ENCODE peak calls at places on chromosomes 11 and 22, in four cellular contexts. V is H1, E is HepG2, D is endodermal cell. H is an unnamed sample.

GRCh38 chr11:126669416-126669815 is 313.9 kb downstream of the ST3GAL4 start:
- DNase-seq in V (no peak), E (no peak), D (no peak), H (no peak)

GRCh38 chr11:92596596-92597317 is 372.1 kb downstream of the FAT3 start:
- DNase-seq in E (no peak), V (no peak), D (no peak), H (no peak)

GRCh38 chr11:63937713-63938480 is 905 bp upstream of the NAA40 start:
- DNase-seq in E (no peak), D (peak; percentile 74), V (no peak), H (peak; percentile 59)

GRCh38 chr22:17597217-17597616 is 31.3 kb downstream of the ATP6V1E1 start:
- DNase-seq in V (no peak), E (no peak), D (no peak), H (no peak)

GRCh38 chr11:32428665-32429293 is 6.6 kb downstream of the WT1 start:
- DNase-seq in V (no peak), D (no peak), E (no peak), H (no peak)

GRCh38 chr22:23767673-23768548 is at the start of gene CHCHD10:
- DNase-seq in E (peak; percentile 75), V (no peak), D (peak; percentile 94), H (peak; percentile 90)

GRCh38 chr11:9030601-9031000 is 26.8 kb upstream of the NRIP3 start:
- DNase-seq in E (no peak), D (no peak), V (no peak), H (no peak)

GRCh38 chr11:60563553-60564235 is 48.5 kb downstream of the MS4A13 start:
- DNase-seq in V (no peak), D (peak; percentile 64), E (no peak), H (no peak)

GRCh38 chr11:114984611-114985163 is 306.4 kb downstream of the NXPE2 start:
- DNase-seq in V (no peak), E (no peak), D (no peak), H (no peak)

GRCh38 chr11:88320149-88320559 is 17.4 kb downstream of the CTSC start:
- DNase-seq in E (no peak), V (no peak), D (no peak), H (no peak)

GRCh38 chr11:100918551-100919500 is 210.8 kb downstream of the PGR start:
- DNase-seq in D (no peak), V (no peak), E (no peak), H (peak; percentile 32)

GRCh38 chr22:20084547-20085413 is 4.7 kb downstream of the DGCR8 start:
- DNase-seq in D (peak; percentile 92), V (no peak), E (peak; percentile 50), H (no peak)

GRCh38 chr11:126992065-126992803 is 8.3 kb downstream of the KIRREL3 start:
- DNase-seq in V (no peak), E (no peak), D (no peak), H (no peak)

GRCh38 chr11:109062445-109062844 is 359.5 kb upstream of the C11orf87 start:
- DNase-seq in D (no peak), V (no peak), E (no peak), H (no peak)

GRCh38 chr11:84383571-84383970 is 1097.4 kb upstream of the CCDC90B start:
- DNase-seq in D (no peak), E (no peak), V (no peak), H (no peak)

GRCh38 chr11:114270531-114271270 is 25.5 kb upstream of the NNMT start:
- DNase-seq in V (no peak), D (no peak), E (no peak), H (no peak)

GRCh38 chr11:93622043-93622442 is 39.4 kb upstream of the CEP295 start:
- DNase-seq in E (peak; percentile 11), D (no peak), V (no peak), H (peak; percentile 26)

GRCh38 chr11:134244593-134244992 is 8.6 kb downstream of the THYN1 start:
- DNase-seq in E (peak; percentile 35), V (no peak), D (peak; percentile 63), H (no peak)

GRCh38 chr11:64019106-64020031 is 16.4 kb upstream of the FLRT1 start:
- DNase-seq in D (no peak), E (no peak), V (no peak), H (no peak)

GRCh38 chr11:119843760-119844330 is 114.8 kb upstream of the NECTIN1 start:
- DNase-seq in E (no peak), V (no peak), D (no peak), H (no peak)

GRCh38 chr22:25736378-25737011 is 5.5 kb upstream of the MYO18B start:
- DNase-seq in E (no peak), V (no peak), D (peak; percentile 21), H (no peak)

GRCh38 chr11:132131962-132132361 is 761.5 kb downstream of the NTM start:
- DNase-seq in V (no peak), E (no peak), D (peak; percentile 69), H (no peak)

GRCh38 chr11:28043930-28044709 is 63.8 kb downstream of the KIF18A start:
- DNase-seq in E (no peak), V (no peak), D (no peak), H (no peak)

GRCh38 chr22:38860291-38861169 is 11.5 kb downstream of the CBX6 start:
- DNase-seq in E (peak; percentile 38), V (no peak), D (peak; percentile 70), H (no peak)

GRCh38 chr11:3219281-3219892 is 774 bp upstream of the MRGPRG start:
- DNase-seq in D (peak; percentile 49), V (no peak), E (no peak), H (peak; percentile 0)

GRCh38 chr11:3220101-3220500 is 1.5 kb upstream of the MRGPRG start:
- DNase-seq in V (no peak), D (peak; percentile 42), E (no peak), H (peak; percentile 10)

GRCh38 chr11:3220521-3221407 is 2.2 kb upstream of the MRGPRG start:
- DNase-seq in V (no peak), D (peak; percentile 49), E (no peak), H (peak; percentile 15)

GRCh38 chr11:3217751-3218482 is 696 bp downstream of the MRGPRG start:
- DNase-seq in V (no peak), E (no peak), D (peak; percentile 40), H (no peak)

DNA sequence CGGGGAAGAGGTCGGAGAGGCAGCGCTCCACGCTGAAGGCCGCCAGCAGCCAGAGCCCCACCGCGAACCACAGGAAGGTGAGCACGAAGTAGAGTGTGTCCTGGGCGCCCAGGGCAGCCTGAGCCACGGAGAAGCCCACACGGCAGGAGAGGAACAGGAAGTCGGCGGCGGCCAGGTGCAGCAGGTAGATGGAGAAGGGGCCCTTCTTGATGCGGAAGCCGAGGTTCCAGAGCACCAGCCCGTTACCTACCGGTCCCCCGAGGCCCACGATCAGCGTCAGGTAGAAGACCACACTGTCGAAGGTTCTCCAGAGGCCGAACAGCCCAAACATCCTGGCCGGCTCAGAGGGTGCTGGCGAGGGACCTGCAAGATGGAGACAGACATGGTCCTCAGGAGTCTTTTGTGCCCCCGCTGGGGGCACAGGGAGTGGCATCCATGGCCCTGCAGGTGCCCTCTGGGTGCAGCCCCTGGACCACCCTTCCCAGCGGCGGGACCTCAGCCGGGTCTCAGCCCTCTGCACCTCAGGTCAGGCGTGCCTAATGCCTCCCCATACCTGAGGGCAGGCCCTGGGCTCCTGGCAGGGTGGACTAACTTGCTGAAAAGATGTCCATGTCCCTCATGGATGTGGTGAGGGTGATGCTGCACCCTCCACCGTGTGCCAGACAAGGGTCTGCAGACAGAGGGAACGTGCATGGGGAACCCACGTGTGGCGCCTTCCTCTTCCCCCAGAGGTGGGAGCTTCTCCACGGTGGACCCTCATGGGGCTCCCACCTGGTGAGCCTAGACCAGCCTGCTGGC is at the start of gene MRGPRG:
- DNase-seq in V (no peak), E (no peak), D (peak; percentile 53), H (no peak)
- H3K9ac ChIP-seq in V (no peak within 1 kb of the TSS), E (no peak within 1 kb of the TSS), D (no peak within 1 kb of the TSS), H (no peak within 1 kb of the TSS)

DNA sequence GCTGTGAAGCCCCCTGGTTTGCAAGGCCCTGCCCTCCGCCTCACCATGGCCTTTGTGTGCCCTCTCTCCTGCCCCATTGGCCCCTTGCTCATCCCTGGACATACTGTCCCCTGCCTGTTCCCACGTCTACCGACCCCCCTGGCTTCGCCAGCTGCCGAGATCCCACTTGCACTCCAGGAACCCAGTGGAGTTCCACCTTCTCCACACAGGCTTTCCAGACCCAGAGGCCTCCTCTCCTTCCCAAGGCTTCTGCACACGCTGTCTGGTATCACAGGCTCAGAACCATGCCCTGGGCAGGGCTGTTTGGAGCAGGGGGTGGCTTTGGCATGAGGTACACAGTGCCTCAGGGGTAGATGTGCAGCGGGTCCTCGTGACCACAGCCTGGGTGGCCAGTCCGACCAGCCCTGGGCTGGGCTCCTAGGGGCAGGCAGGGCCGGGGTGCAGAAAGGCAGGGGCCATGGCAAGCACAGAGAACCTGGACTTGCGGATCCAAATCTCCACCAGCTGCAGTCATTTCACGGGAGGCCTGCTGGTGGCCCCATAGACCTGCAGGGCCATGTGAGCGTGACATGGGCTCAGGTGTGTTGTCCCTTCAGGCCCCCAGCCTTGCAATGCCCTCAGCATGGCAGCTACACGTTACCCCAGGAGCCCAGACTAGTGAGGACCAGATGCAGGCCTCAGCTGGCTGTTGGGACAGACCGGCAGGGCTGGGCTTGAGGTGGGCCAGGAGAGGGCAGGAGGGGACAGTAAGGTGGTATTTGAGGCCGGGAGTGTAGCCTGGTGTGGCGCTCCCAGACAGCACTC is 9.5 kb downstream of the GRK2 start:
- DNase-seq in E (no peak), D (no peak), V (no peak), H (no peak)
- H3K9ac ChIP-seq in E (no peak overlapping the region), D (no peak overlapping the region), V (no peak overlapping the region), H (peak overlapping the region; percentile 94)

GRCh38 chr11:11844272-11844671 is 2.5 kb downstream of the USP47 start:
- DNase-seq in E (no peak), V (no peak), D (no peak), H (no peak)
- H3K9ac ChIP-seq in E (no peak overlapping the region), V (no peak overlapping the region), D (no peak overlapping the region), H (peak overlapping the region; percentile 94)

GRCh38 chr11:62610403-62610802 is 2.2 kb downstream of the EML3 start:
- DNase-seq in D (no peak), E (no peak), V (no peak), H (no peak)

GRCh38 chr11:62608776-62609175 is 3.8 kb downstream of the EML3 start:
- DNase-seq in V (no peak), E (no peak), D (no peak), H (no peak)

GRCh38 chr11:62612366-62613274 is at the start of the genes EML3 and ROM1:
- DNase-seq in D (peak; percentile 98), V (peak; percentile 85), E (peak; percentile 70), H (peak; percentile 92)

GRCh38 chr11:62611705-62612365 is 740 bp downstream of the EML3 start:
- DNase-seq in V (no peak), D (peak; percentile 78), E (no peak), H (peak; percentile 58)

DNA sequence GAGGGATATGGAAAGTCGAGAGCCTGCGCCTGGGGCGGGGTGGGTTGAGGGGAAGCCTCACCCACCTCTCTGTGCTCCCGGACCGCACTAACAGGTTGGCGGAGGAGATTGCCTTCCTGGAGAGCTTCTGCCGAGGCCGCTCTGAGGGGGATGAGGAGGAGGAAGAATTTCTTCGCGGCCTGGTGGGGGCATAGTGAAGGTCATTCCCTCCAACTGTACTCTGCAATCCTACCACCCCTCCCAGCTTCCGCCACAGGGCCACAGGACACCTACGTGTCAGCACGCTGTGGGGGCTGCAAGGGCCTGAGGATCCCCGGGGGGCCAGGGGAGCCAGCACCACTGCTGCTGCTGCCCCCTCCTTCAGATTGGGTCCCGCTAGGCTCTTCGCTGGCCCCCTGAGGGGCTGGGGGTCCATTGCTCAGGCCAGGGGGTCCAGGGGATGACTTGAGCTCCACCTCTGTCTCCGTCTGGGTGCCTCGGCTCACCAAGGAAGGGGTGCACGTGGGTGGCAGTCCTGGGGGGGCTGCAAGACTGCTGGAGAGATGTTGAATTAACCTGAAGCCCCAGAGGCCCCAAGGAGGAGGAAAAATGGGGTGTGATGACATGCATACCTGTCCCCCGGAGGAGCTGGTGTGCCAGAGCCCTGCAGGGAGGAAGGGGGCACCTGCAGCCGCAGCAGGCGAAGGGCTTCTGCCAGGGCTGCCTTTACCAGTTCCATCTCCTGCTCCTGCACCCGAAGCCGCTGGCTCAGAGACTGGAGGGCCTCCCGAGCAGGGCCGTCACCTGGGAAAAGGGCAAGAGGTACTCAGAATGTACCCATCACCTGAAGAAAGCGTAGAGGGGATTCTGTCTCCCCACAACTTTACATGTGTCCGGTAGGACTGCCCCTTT is 1.5 kb downstream of the EML3 start:
- DNase-seq in E (no peak), V (no peak), D (no peak), H (no peak)
- H3K9ac ChIP-seq in E (peak overlapping the region; percentile 80), V (no peak overlapping the region), D (peak overlapping the region; percentile 67), H (peak overlapping the region; percentile 80)

H was measured in colonic mucosa.